ENCODE peak calls at places on chromosomes 6 and 20, in ten cellular contexts. R, W, Q, D, N, G, T, K, U and A are unnamed samples.

GRCh38 chr6:44339763-44340625 is 2.5 kb upstream of the SPATS1 start:
- DNase-seq in R (no peak), W (no peak), Q (peak; percentile 34), D (no peak), N (no peak), G (no peak), T (peak; percentile 68), K (no peak), U (no peak), A (peak; percentile 79)

GRCh38 chr6:134009876-134010275 is 42.5 kb downstream of the SLC2A12 start:
- DNase-seq in R (no peak), W (no peak), Q (no peak), D (no peak), N (no peak), G (no peak), T (no peak), K (no peak), U (no peak), A (no peak)

GRCh38 chr6:170596426-170596825 is 12.0 kb upstream of the PDCD2 start:
- DNase-seq in R (no peak), W (no peak), Q (no peak), D (no peak), N (no peak), G (no peak), T (no peak), K (no peak), U (no peak), A (no peak)

GRCh38 chr6:85493389-85493788 is 43.5 kb downstream of the NT5E start:
- DNase-seq in R (no peak), W (no peak), Q (no peak), D (no peak), N (no peak), G (no peak), T (no peak), K (no peak), U (no peak), A (no peak)

GRCh38 chr20:61957961-61958715 is 107.5 kb downstream of the TAF4 start:
- DNase-seq in R (no peak), W (no peak), Q (no peak), D (no peak), N (no peak), G (no peak), T (no peak), K (peak; percentile 33), U (no peak), A (peak; percentile 14)

GRCh38 chr6:42453027-42453648 is 1.4 kb upstream of the TRERF1 start:
- DNase-seq in R (peak; percentile 76), W (peak; percentile 92), Q (peak; percentile 84), D (no peak), N (peak; percentile 77), G (peak; percentile 81), T (peak; percentile 87), K (peak; percentile 94), U (peak; percentile 92), A (peak; percentile 97)

GRCh38 chr6:136092897-136093296 is 157.2 kb downstream of the MTFR2 start:
- DNase-seq in R (no peak), W (no peak), Q (no peak), D (no peak), N (no peak), G (no peak), T (no peak), K (no peak), U (no peak), A (no peak)

GRCh38 chr6:21500894-21501293 is 92.7 kb upstream of the SOX4 start:
- DNase-seq in R (no peak), W (no peak), Q (no peak), D (no peak), N (no peak), G (no peak), T (no peak), K (no peak), U (no peak), A (no peak)